ENCODE peak calls at places on chromosome 20, in four cellular contexts. D is CD8-positive, alpha-beta T cell; X is hepatocyte; M is heart left ventricle. O is an unnamed sample.

GRCh38 chr20:11270566-11270965 is 596.8 kb upstream of the JAG1 start:
- DNase-seq in D (no peak), X (no peak), M (no peak), O (no peak)

GRCh38 chr20:5024103-5024502 is 22.8 kb upstream of the SLC23A2 start:
- DNase-seq in D (no peak), X (no peak), M (no peak), O (no peak)

GRCh38 chr20:51594206-51594998 is 51.9 kb upstream of the NFATC2 start:
- DNase-seq in D (no peak), X (no peak), M (no peak), O (no peak)

GRCh38 chr20:58614366-58614765 is 36.7 kb upstream of the STX16 start:
- DNase-seq in D (no peak), X (no peak), M (no peak), O (no peak)

GRCh38 chr20:54212226-54212625 is 4.3 kb downstream of the PFDN4 start:
- DNase-seq in D (no peak), X (no peak), M (no peak), O (no peak)

GRCh38 chr20:2698912-2699311 is 6.3 kb downstream of the EBF4 start:
- DNase-seq in D (no peak), X (no peak), M (no peak), O (no peak)

GRCh38 chr20:12453711-12454110 is 536.0 kb downstream of the BTBD3 start:
- DNase-seq in D (no peak), X (no peak), M (no peak), O (no peak)

GRCh38 chr20:32532246-32532645 is 52.9 kb downstream of the NOL4L start:
- DNase-seq in D (no peak), X (no peak), M (no peak), O (no peak)

GRCh38 chr20:32205502-32206382 is 1.8 kb downstream of the PLAGL2 start:
- DNase-seq in D (no peak), X (peak; percentile 38), M (no peak), O (no peak)

GRCh38 chr20:560680-561079 is 17.1 kb upstream of the CSNK2A1 start:
- DNase-seq in D (no peak), X (no peak), M (no peak), O (no peak)

GRCh38 chr20:49627329-49627761 is 59.4 kb upstream of the PTGIS start:
- DNase-seq in D (no peak), X (no peak), M (no peak), O (no peak)

GRCh38 chr20:47618479-47618878 is 116.8 kb downstream of the NCOA3 start:
- DNase-seq in D (no peak), X (no peak), M (no peak), O (no peak)

GRCh38 chr20:22523499-22524392 is 60.6 kb downstream of the FOXA2 start:
- DNase-seq in D (no peak), X (peak; percentile 75), M (no peak), O (no peak)

GRCh38 chr20:24718696-24719095 is 230.4 kb upstream of the CST7 start:
- DNase-seq in D (no peak), X (peak; percentile 2), M (no peak), O (no peak)

GRCh38 chr20:44731657-44732056 is 14.0 kb upstream of the KCNK15 start:
- DNase-seq in D (no peak), X (no peak), M (peak; percentile 67), O (no peak)

GRCh38 chr20:40313730-40314129 is 375.3 kb downstream of the MAFB start:
- DNase-seq in D (no peak), X (no peak), M (no peak), O (no peak)

GRCh38 chr20:3645309-3646066 is 17.7 kb downstream of the GFRA4 start:
- DNase-seq in D (no peak), X (no peak), M (no peak), O (no peak)

GRCh38 chr20:37649017-37649416 is 44.8 kb upstream of the CTNNBL1 start:
- DNase-seq in D (no peak), X (no peak), M (peak; percentile 37), O (no peak)

GRCh38 chr20:57991211-57991841 is 237.1 kb downstream of the ANKRD60 start:
- DNase-seq in D (no peak), X (no peak), M (peak; percentile 46), O (no peak)

GRCh38 chr20:47764154-47764734 is 21.0 kb downstream of the SULF2 start:
- DNase-seq in D (no peak), X (no peak), M (no peak), O (no peak)

GRCh38 chr20:5000263-5001173 is 792 bp downstream of the SLC23A2 start:
- DNase-seq in D (peak; percentile 16), X (peak; percentile 34), M (peak; percentile 51), O (peak; percentile 25)

GRCh38 chr20:54293526-54293925 is 85.6 kb downstream of the PFDN4 start:
- DNase-seq in D (no peak), X (no peak), M (no peak), O (no peak)

GRCh38 chr20:10304474-10305046 is 85.9 kb downstream of the SNAP25 start:
- DNase-seq in D (no peak), X (no peak), M (no peak), O (no peak)

GRCh38 chr20:53208110-53208908 is 236.2 kb downstream of the TSHZ2 start:
- DNase-seq in D (peak; percentile 11), X (no peak), M (no peak), O (no peak)

GRCh38 chr20:6040958-6041807 is 12.7 kb downstream of the LRRN4 start:
- DNase-seq in D (no peak), X (no peak), M (no peak), O (no peak)

GRCh38 chr20:37346232-37346525 is 239 bp downstream of the SRC start:
- DNase-seq in D (no peak), X (no peak), M (no peak), O (no peak)

GRCh38 chr20:49344975-49345374 is 67.1 kb upstream of the ZNFX1 start:
- DNase-seq in D (no peak), X (peak; percentile 79), M (peak; percentile 74), O (no peak)

GRCh38 chr20:59850018-59850641 is 83.3 kb downstream of the SYCP2 start:
- DNase-seq in D (no peak), X (peak; percentile 69), M (no peak), O (no peak)
- H3K27me3 ChIP-seq in D (no peaks in the 10 kb centered on the region), X (no peaks in the 10 kb centered on the region), M (no peaks in the 10 kb centered on the region), O (no peaks in the 10 kb centered on the region)

GRCh38 chr20:46145646-46146045 is 27.5 kb downstream of the CD40 start:
- DNase-seq in D (no peak), X (no peak), M (no peak), O (no peak)
- H3K27me3 ChIP-seq in D (no peaks in the 10 kb centered on the region), X (peaks cover 13% of the 10 kb centered on the region), M (peaks cover 30% of the 10 kb centered on the region), O (no peaks in the 10 kb centered on the region)

DNA sequence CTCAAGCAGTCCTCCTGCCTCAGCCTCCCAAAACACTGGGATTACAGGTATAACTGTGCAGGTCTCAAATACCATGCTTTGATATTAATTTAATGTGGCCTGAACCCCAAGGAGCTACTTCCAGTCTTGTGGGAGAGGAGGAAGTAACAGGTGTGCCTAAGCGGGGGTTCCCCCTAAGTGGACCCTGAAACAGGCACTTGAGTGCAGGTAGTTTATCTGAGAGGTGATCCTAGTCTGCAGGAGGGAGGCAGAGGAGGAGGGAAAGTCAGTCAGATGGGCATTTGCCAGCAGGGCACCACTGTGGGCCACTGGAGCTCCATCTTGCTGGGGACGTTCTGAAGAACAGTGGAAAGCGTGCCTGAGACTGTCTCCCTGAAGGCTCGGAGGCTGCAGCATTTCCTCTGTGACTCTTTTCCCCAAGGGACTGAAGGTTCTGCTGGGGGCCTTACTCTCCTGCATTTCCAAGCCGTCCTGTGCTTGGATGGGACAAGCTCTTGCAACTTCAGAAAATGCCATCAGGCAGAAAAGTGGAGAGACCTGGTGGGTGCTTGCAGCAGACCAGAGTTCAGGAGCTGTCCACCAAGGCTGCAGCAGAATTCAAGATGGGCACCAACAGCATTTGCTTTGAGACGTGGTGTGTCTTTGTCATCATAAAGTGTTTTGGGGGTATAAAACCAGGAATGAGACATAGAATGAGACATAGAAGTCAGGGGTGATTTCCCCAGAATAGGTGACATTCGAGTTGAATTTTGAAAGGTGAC is 4.6 kb upstream of the DLGAP4 start:
- DNase-seq in D (no peak), X (no peak), M (no peak), O (no peak)
- H3K27me3 ChIP-seq in D (peaks cover 11% of the 10 kb centered on the region), X (peaks cover 58% of the 10 kb centered on the region), M (peaks cover 86% of the 10 kb centered on the region), O (no peaks in the 10 kb centered on the region)

DNA sequence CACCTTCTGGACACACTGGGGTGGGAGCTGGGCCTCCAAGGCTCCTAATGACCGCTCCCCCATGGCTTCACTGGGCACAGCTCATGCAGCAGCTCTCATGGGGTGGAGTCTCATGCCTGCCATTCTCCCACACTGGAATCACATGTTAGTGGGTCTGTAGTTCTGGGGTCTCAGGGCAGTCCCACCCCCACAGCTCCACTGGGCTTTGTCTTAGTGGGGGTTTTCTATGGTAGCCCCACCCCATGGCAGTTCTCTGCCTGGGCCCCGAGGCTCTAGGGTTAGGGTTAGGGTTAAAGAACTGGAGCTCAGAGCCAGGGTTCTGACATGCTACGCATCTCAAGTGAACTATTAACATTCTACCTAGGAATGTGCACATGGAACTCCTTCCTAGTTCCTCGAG is 139.0 kb downstream of the PCSK2 start:
- DNase-seq in D (no peak), X (no peak), M (no peak), O (no peak)
- H3K27me3 ChIP-seq in D (no peaks in the 10 kb centered on the region), X (peaks cover 6% of the 10 kb centered on the region), M (peaks cover 4% of the 10 kb centered on the region), O (no peaks in the 10 kb centered on the region)

DNA sequence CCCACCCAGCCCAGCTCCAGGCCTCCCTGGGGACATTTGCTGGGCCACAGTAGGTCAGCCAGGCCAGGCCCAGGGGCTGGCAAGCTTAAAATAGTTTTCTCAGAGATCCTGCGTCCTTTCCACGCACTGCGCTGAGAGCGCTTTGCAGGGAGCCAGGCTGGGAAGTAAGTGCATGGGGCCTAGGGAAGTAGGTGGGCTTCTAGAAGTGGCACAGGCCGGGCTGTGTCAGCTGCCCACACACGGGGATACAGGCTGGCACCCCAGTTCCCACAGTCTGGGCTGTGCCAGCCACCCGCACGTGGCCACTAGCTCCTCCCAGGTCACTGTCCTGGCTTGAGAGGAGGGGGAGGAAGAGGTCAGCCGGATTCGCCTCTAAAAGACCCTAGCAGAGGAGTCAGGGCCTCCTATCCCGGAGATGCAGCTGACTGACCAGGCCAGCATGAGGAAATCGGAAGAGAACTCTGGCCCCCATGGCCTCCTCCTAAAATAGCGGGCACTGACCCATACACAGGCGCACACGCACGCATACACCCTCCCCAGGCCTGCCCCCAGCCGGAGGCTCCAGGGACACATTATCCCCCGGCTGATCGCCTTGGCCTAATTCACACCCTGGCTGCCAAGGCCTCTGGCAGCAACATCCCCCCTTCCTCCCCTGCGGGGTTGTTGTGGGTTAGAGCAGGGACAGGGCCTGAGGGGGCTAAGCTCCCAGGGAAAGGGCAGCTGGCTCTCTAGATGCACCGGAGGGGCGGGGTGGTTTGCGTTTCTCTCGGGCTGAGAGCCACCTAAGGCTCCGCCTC is 5.4 kb downstream of the SLCO4A1 start:
- DNase-seq in D (no peak), X (no peak), M (peak; percentile 29), O (no peak)
- H3K27me3 ChIP-seq in D (no peaks in the 10 kb centered on the region), X (peaks cover 14% of the 10 kb centered on the region), M (peaks cover 22% of the 10 kb centered on the region), O (no peaks in the 10 kb centered on the region)

DNA sequence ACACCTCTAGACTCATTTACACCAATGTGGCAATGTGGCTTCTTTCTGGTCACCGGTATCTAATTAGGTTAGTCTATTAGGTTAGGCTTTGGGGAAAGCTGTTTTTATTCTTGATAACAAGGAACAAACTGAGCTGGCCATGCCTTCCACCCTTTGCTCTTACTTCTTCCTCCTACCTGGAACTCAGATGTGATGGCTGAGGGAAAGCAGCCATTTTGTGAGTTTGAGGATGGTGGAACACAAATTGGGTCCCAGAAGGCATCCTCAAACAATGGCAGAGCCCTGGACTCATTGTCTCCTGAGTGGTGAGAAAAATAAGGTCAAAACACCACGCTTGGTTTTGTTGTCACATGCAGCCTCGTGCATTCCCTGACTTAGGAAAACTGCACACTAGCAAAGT is 7.7 kb downstream of the CDH4 start:
- DNase-seq in D (no peak), X (no peak), M (no peak), O (no peak)
- H3K27me3 ChIP-seq in D (no peaks in the 10 kb centered on the region), X (peaks cover 71% of the 10 kb centered on the region), M (peaks cover 50% of the 10 kb centered on the region), O (no peaks in the 10 kb centered on the region)

GRCh38 chr20:63469713-63470101 is 2.7 kb downstream of the KCNQ2 start:
- DNase-seq in D (no peak), X (no peak), M (no peak), O (no peak)
- H3K27me3 ChIP-seq in D (peaks cover 15% of the 10 kb centered on the region), X (peaks cover 61% of the 10 kb centered on the region), M (peaks cover 89% of the 10 kb centered on the region), O (peaks cover 7% of the 10 kb centered on the region)